ENCODE peak calls at places on chromosomes 5 and 9, in seven cellular contexts. T, A, H, J, P, E and O are unnamed samples.

GRCh38 chr9:130896233-130897012 is at the start of gene QRFP:
- DNase-seq in T (no peak), A (no peak), H (peak), J (no peak), P (no peak), E (no peak), O (no peak)

GRCh38 chr9:137305060-137305787 is 3.2 kb upstream of the NRARP start:
- DNase-seq in T (peak), A (no peak), H (peak), J (peak), P (peak), E (peak), O (no peak)

GRCh38 chr5:150159741-150160179 is 4.1 kb upstream of the PDGFRB start:
- DNase-seq in T (no peak), A (no peak), H (peak), J (peak), P (peak), E (peak), O (no peak)

GRCh38 chr5:136064510-136064909 is 35.7 kb downstream of the TGFBI start:
- DNase-seq in T (peak), A (no peak), H (no peak), J (no peak), P (no peak), E (no peak), O (no peak)

GRCh38 chr5:157689942-157690689 is 18.8 kb downstream of the C5orf52 start:
- DNase-seq in T (no peak), A (no peak), H (no peak), J (peak), P (peak), E (peak), O (no peak)

GRCh38 chr9:4548796-4549725 is 58.8 kb downstream of the SLC1A1 start:
- DNase-seq in T (peak), A (no peak), H (peak), J (peak), P (no peak), E (peak), O (no peak)

GRCh38 chr9:95031711-95032461 is 285.6 kb downstream of the FANCC start:
- DNase-seq in T (no peak), A (no peak), H (no peak), J (no peak), P (no peak), E (no peak), O (no peak)

GRCh38 chr5:116671211-116671736 is 96.7 kb upstream of the SEMA6A start:
- DNase-seq in T (no peak), A (no peak), H (no peak), J (no peak), P (no peak), E (no peak), O (no peak)

GRCh38 chr5:35438288-35438687 is 179.4 kb upstream of the SPEF2 start:
- DNase-seq in T (no peak), A (no peak), H (no peak), J (no peak), P (no peak), E (no peak), O (no peak)

GRCh38 chr9:85723220-85723619 is 18.5 kb downstream of the AGTPBP1 start:
- DNase-seq in T (no peak), A (peak), H (peak), J (no peak), P (no peak), E (no peak), O (no peak)

GRCh38 chr9:132408521-132408920 is 1.5 kb upstream of the CFAP77 start:
- DNase-seq in T (no peak), A (no peak), H (no peak), J (no peak), P (peak), E (no peak), O (no peak)

GRCh38 chr9:91192785-91193657 is 168.7 kb downstream of the AUH start:
- DNase-seq in T (peak), A (peak), H (peak), J (peak), P (peak), E (peak), O (peak)

GRCh38 chr5:174623438-174624019 is 100.9 kb upstream of the MSX2 start:
- DNase-seq in T (peak), A (no peak), H (no peak), J (no peak), P (no peak), E (no peak), O (no peak)

GRCh38 chr5:174935854-174936474 is 211.6 kb downstream of the MSX2 start:
- DNase-seq in T (peak), A (peak), H (peak), J (peak), P (peak), E (peak), O (peak)

GRCh38 chr5:1744393-1745189 is 55.0 kb downstream of the MRPL36 start:
- DNase-seq in T (no peak), A (no peak), H (no peak), J (no peak), P (no peak), E (no peak), O (no peak)

GRCh38 chr5:10149911-10150310 is 99.8 kb downstream of the ATPSCKMT start:
- DNase-seq in T (no peak), A (no peak), H (no peak), J (no peak), P (no peak), E (no peak), O (no peak)

GRCh38 chr5:85268194-85268593 is 883.5 kb upstream of the EDIL3 start:
- DNase-seq in T (no peak), A (no peak), H (no peak), J (no peak), P (no peak), E (no peak), O (no peak)

GRCh38 chr5:172458956-172459355 is 4.6 kb upstream of the SH3PXD2B start:
- DNase-seq in T (no peak), A (no peak), H (no peak), J (no peak), P (no peak), E (no peak), O (no peak)

GRCh38 chr5:111998871-111999270 is 241.9 kb upstream of the NREP start:
- DNase-seq in T (no peak), A (no peak), H (no peak), J (no peak), P (no peak), E (no peak), O (no peak)

GRCh38 chr5:8550921-8551320 is 682.0 kb downstream of the MTRR start:
- DNase-seq in T (no peak), A (no peak), H (no peak), J (no peak), P (no peak), E (no peak), O (no peak)

GRCh38 chr9:133494636-133495326 is 15.9 kb upstream of the SLC2A6 start:
- DNase-seq in T (no peak), A (no peak), H (no peak), J (no peak), P (peak), E (no peak), O (no peak)

GRCh38 chr5:173232499-173233346 is 2.3 kb downstream of the NKX2-5 start:
- DNase-seq in T (no peak), A (no peak), H (no peak), J (no peak), P (no peak), E (no peak), O (no peak)

GRCh38 chr9:109295475-109296110 is 25.3 kb downstream of the EPB41L4B start:
- DNase-seq in T (no peak), A (no peak), H (no peak), J (no peak), P (no peak), E (no peak), O (no peak)

GRCh38 chr9:75541778-75542177 is 348.7 kb upstream of the PCSK5 start:
- DNase-seq in T (no peak), A (no peak), H (no peak), J (no peak), P (no peak), E (no peak), O (no peak)

GRCh38 chr5:997001-997474 is 11.6 kb upstream of the NKD2 start:
- DNase-seq in T (no peak), A (no peak), H (peak), J (no peak), P (no peak), E (no peak), O (no peak)

GRCh38 chr5:139275536-139276297 is 17.8 kb upstream of the MATR3 start:
- DNase-seq in T (no peak), A (no peak), H (no peak), J (no peak), P (no peak), E (no peak), O (peak)

GRCh38 chr5:39355324-39355723 is 9.0 kb downstream of the C9 start:
- DNase-seq in T (no peak), A (no peak), H (no peak), J (no peak), P (no peak), E (no peak), O (no peak)

GRCh38 chr5:96110289-96110688 is 148.6 kb upstream of the ELL2 start:
- DNase-seq in T (no peak), A (no peak), H (no peak), J (no peak), P (no peak), E (no peak), O (no peak)